ENCODE peak calls at places on chromosomes 11 and 22, in ten cellular contexts. F, H, Z, T, N, M, K, C, S and E are unnamed samples.
A peak's percentile ranks its signal among the peaks of the same experiment; 100 is the strongest.

GRCh38 chr11:44833869-44834452 is 107.2 kb downstream of the TSPAN18 start:
- DNase-seq in M (no peak), S (no peak), H (no peak), F (no peak), T (no peak), Z (no peak), N (no peak), K (no peak), C (no peak), E (no peak)

GRCh38 chr11:85974126-85974525 is 94.8 kb downstream of the PICALM start:
- DNase-seq in T (no peak), M (no peak), F (no peak), Z (no peak), K (no peak), C (no peak), N (no peak), H (no peak), S (no peak), E (no peak)

GRCh38 chr22:37892566-37893338 is 13.3 kb upstream of the MICALL1 start:
- DNase-seq in F (no peak), H (no peak), Z (no peak), S (no peak), K (peak; percentile 83), N (no peak), C (peak; percentile 72), T (peak; percentile 85), M (no peak), E (no peak)

GRCh38 chr11:122235615-122236014 is 119.6 kb upstream of the BLID start:
- DNase-seq in F (no peak), C (no peak), H (no peak), S (no peak), N (no peak), Z (no peak), K (peak; percentile 86), T (no peak), M (no peak), E (no peak)

GRCh38 chr11:47295385-47295784 is 25.5 kb downstream of the MADD start:
- DNase-seq in T (no peak), S (no peak), N (no peak), Z (no peak), H (no peak), F (no peak), C (no peak), M (no peak), K (no peak), E (no peak)

GRCh38 chr11:71381781-71382505 is 66.2 kb downstream of the DHCR7 start:
- DNase-seq in C (no peak), K (no peak), M (no peak), H (no peak), F (no peak), N (no peak), T (no peak), S (no peak), Z (no peak), E (no peak)

GRCh38 chr22:23418159-23418788 is 161.8 kb downstream of the IGLL1 start:
- DNase-seq in T (peak; percentile 17), K (no peak), Z (no peak), N (no peak), S (no peak), H (no peak), F (no peak), C (no peak), M (no peak), E (no peak)

GRCh38 chr22:38828616-38829205 is 15.1 kb downstream of the NPTXR start:
- DNase-seq in C (no peak), T (no peak), F (no peak), H (no peak), M (no peak), Z (no peak), S (no peak), K (no peak), N (no peak), E (no peak)

GRCh38 chr22:31210830-31211503 is 1.1 kb upstream of the LIMK2 start:
- DNase-seq in F (no peak), M (peak; percentile 61), N (no peak), C (no peak), H (peak; percentile 68), Z (peak; percentile 93), K (no peak), T (no peak), S (no peak), E (no peak)

GRCh38 chr22:39290724-39291161 is 28.7 kb downstream of the RPL3 start:
- DNase-seq in H (peak; percentile 64), C (peak; percentile 46), Z (peak; percentile 56), S (no peak), M (no peak), K (peak; percentile 84), N (no peak), T (peak; percentile 63), F (no peak), E (peak; percentile 84)

GRCh38 chr11:72069787-72070251 is 10.5 kb downstream of the NUMA1 start:
- DNase-seq in H (peak; percentile 81), Z (peak; percentile 33), C (peak; percentile 94), M (peak; percentile 83), F (peak; percentile 91), N (peak; percentile 25), K (peak; percentile 89), T (peak; percentile 78), S (peak; percentile 51), E (peak; percentile 70)

GRCh38 chr22:38989461-38989860 is 7.3 kb downstream of the APOBEC3B start:
- DNase-seq in C (no peak), Z (no peak), S (no peak), T (no peak), F (no peak), M (no peak), H (no peak), K (no peak), N (no peak), E (no peak)

GRCh38 chr22:45684169-45684568 is 12.5 kb downstream of the ATXN10 start:
- DNase-seq in N (no peak), S (no peak), Z (no peak), H (no peak), T (no peak), M (no peak), F (no peak), K (no peak), C (no peak), E (no peak)

GRCh38 chr11:96122601-96123044 is 198.7 kb upstream of the MTMR2 start:
- DNase-seq in M (no peak), C (no peak), S (no peak), N (no peak), Z (no peak), T (no peak), K (no peak), F (no peak), H (no peak), E (no peak)

GRCh38 chr22:46905415-46905814 is 143.0 kb downstream of the TBC1D22A start:
- DNase-seq in K (no peak), T (peak; percentile 19), H (no peak), F (no peak), M (no peak), S (no peak), Z (no peak), N (no peak), C (no peak), E (no peak)
- H3K4me3 ChIP-seq in K (no peak overlapping the region), T (no peak overlapping the region), H (no peak overlapping the region), F (no peak overlapping the region), M (no peak overlapping the region), S (no peak overlapping the region), Z (no peak overlapping the region), N (no peak overlapping the region), C (no peak overlapping the region), E (no peak overlapping the region)

GRCh38 chr11:2789331-2789730 is 89.5 kb upstream of the KCNQ1OT1 start:
- DNase-seq in T (peak; percentile 23), K (peak; percentile 44), C (peak; percentile 16), F (peak; percentile 48), Z (no peak), S (no peak), H (no peak), M (no peak), N (no peak), E (peak; percentile 13)

GRCh38 chr11:2791521-2792375 is 92.0 kb upstream of the KCNQ1OT1 start:
- DNase-seq in N (no peak), T (peak; percentile 61), K (peak; percentile 62), Z (no peak), C (peak; percentile 22), M (peak; percentile 14), S (no peak), H (no peak), F (peak; percentile 81), E (no peak)

GRCh38 chr11:2791139-2791520 is 91.3 kb upstream of the KCNQ1OT1 start:
- DNase-seq in K (peak; percentile 52), F (peak; percentile 66), T (peak; percentile 45), S (no peak), C (peak; percentile 70), Z (no peak), M (peak; percentile 7), N (no peak), H (no peak), E (no peak)

GRCh38 chr11:2789791-2790580 is 90.2 kb upstream of the KCNQ1OT1 start:
- DNase-seq in H (no peak), F (no peak), K (peak; percentile 55), Z (no peak), N (no peak), C (peak; percentile 14), S (no peak), M (peak; percentile 4), T (peak; percentile 23), E (no peak)

DNA sequence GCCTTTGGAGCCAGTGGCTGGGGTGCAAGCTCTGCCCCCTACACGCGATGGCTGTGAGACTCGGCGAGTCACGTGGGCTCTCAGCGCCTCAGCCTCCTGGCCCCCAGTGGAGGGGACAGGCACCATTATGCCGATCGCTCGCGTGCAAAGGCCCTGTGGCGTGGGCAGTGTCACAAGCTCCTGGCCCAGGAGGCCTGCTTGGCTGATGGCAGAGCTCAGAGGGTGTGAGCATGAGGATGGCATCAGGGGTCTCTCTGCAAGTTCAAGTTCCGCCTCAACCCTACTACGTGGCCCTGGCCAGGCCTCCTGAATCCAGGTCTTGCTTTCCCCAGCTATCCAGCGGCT is 90.8 kb upstream of the KCNQ1OT1 start:
- DNase-seq in C (peak; percentile 17), H (no peak), M (peak; percentile 6), N (no peak), S (no peak), T (peak; percentile 19), F (peak; percentile 61), Z (no peak), K (peak; percentile 44), E (no peak)
- TF ChIP-seq POLR2AphosphoS5 in C (no peak), H (no peak), M (no peak), N (no peak), S (no peak), T (no peak), F (no peak), Z (no peak), K (no peak), E (no peak)

DNA sequence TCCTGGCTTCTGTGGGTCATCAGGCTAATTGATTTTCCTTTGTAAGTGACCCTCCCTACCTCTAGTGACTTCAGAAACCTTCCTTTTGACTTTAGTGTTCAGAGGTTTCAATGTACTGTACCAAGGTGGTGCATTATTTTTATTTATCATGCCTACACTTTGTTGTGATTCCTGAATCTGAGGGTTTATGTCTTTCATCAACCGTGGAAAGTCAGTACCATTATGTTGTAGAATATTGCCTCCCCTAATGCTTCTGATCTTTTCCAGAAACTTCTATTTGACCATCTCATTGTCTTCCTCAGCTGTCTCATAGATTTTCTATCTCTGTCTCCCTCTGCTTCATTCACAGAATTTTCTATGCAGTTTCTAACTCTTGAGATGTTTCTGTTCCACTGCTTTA is 105.5 kb downstream of the KCNQ1OT1 start:
- DNase-seq in H (no peak), S (no peak), K (no peak), T (no peak), Z (no peak), C (no peak), N (no peak), M (no peak), F (no peak), E (no peak)
- TF ChIP-seq POLR2A in H (no peak), S (no peak), K (no peak), T (no peak), Z (no peak), C (no peak), N (no peak), M (no peak), F (no peak), E (no peak)

GRCh38 chr11:111370270-111370901 is 8.7 kb downstream of the POU2AF1 start:
- DNase-seq in S (no peak), M (no peak), K (no peak), T (no peak), F (no peak), Z (no peak), N (no peak), H (no peak), C (no peak), E (no peak)
- H3K4me3 ChIP-seq in S (no peak overlapping the region), M (no peak overlapping the region), K (no peak overlapping the region), T (no peak overlapping the region), F (no peak overlapping the region), Z (no peak overlapping the region), N (no peak overlapping the region), H (no peak overlapping the region), C (no peak overlapping the region), E (no peak overlapping the region)